ENCODE peak calls at places on chromosomes 11 and 22, in four cellular contexts. Q is ELR, K is EL, T is EH. X is an unnamed sample.

GRCh38 chr22:42347281-42347824 is 76.9 kb upstream of the TCF20 start:
- DNase-seq in K (no peak), T (peak; percentile 33), Q (no peak), X (no peak)

GRCh38 chr11:19650929-19651487 is 61.6 kb upstream of the NAV2 start:
- DNase-seq in T (no peak), Q (no peak), K (no peak), X (no peak)

GRCh38 chr11:66542362-66542761 is 3.5 kb downstream of the ZDHHC24 start:
- DNase-seq in Q (peak; percentile 41), K (peak; percentile 43), T (peak; percentile 42), X (peak; percentile 32)

GRCh38 chr22:36239150-36239400 is 252 bp downstream of the APOL2 start:
- DNase-seq in K (no peak), T (no peak), Q (no peak), X (no peak)

GRCh38 chr22:22911327-22912134 is 23.9 kb downstream of the IGLL5 start:
- DNase-seq in T (no peak), Q (no peak), K (no peak), X (no peak)

GRCh38 chr11:7513210-7514098 is at the start of gene PPFIBP2:
- DNase-seq in T (peak; percentile 65), K (peak; percentile 75), Q (peak; percentile 71), X (peak; percentile 69)

GRCh38 chr11:6410695-6411430 is 8.0 kb downstream of the APBB1 start:
- DNase-seq in T (no peak), K (no peak), Q (no peak), X (no peak)

GRCh38 chr11:110777765-110778164 is 65.5 kb upstream of the ARHGAP20 start:
- DNase-seq in T (peak; percentile 71), Q (peak; percentile 10), K (peak; percentile 31), X (peak; percentile 9)

GRCh38 chr22:45105281-45105700 is 58.4 kb upstream of the NUP50 start:
- DNase-seq in Q (peak; percentile 57), T (peak; percentile 86), K (peak; percentile 70), X (peak; percentile 98)

GRCh38 chr11:11416502-11416901 is 63.5 kb upstream of the CSNK2A3 start:
- DNase-seq in T (peak; percentile 77), K (peak; percentile 67), Q (peak; percentile 45), X (peak; percentile 77)

GRCh38 chr11:18091731-18092130 is 14.2 kb downstream of the SAAL1 start:
- DNase-seq in K (peak; percentile 34), Q (no peak), T (peak; percentile 28), X (peak; percentile 6)

GRCh38 chr11:71173709-71174108 is 78.7 kb downstream of the SHANK2 start:
- DNase-seq in Q (no peak), K (no peak), T (no peak), X (no peak)

GRCh38 chr11:11022126-11022730 is 164.4 kb upstream of the ZBED5 start:
- DNase-seq in K (peak; percentile 31), T (peak; percentile 44), Q (peak; percentile 50), X (peak; percentile 21)